ENCODE peak calls at places on chromosomes 4 and X, in ten cellular contexts. P, K, Q, L, B, M, X, J, A and Y are unnamed samples.

GRCh38 chr4:37802068-37802666 is 24.3 kb upstream of the PGM2 start:
- DNase-seq in P (no peak), K (peak), Q (peak), L (peak), B (no peak), M (peak), X (peak), J (peak), A (peak), Y (peak)

GRCh38 chrX:121146059-121146628 is 98.7 kb downstream of the GLUD2 start:
- DNase-seq in P (no peak), K (peak), Q (no peak), L (no peak), B (no peak), M (no peak), X (peak), J (no peak), A (no peak), Y (no peak)

GRCh38 chrX:106862972-106863688 is 40.0 kb downstream of the RIPPLY1 start:
- DNase-seq in P (no peak), K (peak), Q (peak), L (no peak), B (no peak), M (peak), X (no peak), J (peak), A (peak), Y (no peak)

GRCh38 chr4:31045724-31046318 is 325.7 kb downstream of the PCDH7 start:
- DNase-seq in P (no peak), K (peak), Q (peak), L (no peak), B (no peak), M (peak), X (peak), J (peak), A (peak), Y (no peak)

GRCh38 chr4:1602621-1603412 is 81.3 kb downstream of the FAM53A start:
- DNase-seq in P (no peak), K (no peak), Q (no peak), L (no peak), B (no peak), M (no peak), X (no peak), J (no peak), A (no peak), Y (no peak)

GRCh38 chr4:158856852-158857251 is 88.0 kb downstream of the FNIP2 start:
- DNase-seq in P (no peak), K (peak), Q (no peak), L (no peak), B (no peak), M (peak), X (peak), J (no peak), A (peak), Y (no peak)

GRCh38 chr4:63316633-63317032 is 1092.6 kb downstream of the TECRL start:
- DNase-seq in P (no peak), K (no peak), Q (no peak), L (no peak), B (no peak), M (no peak), X (no peak), J (no peak), A (no peak), Y (no peak)

GRCh38 chrX:50635162-50635561 is 164.5 kb upstream of the DGKK start:
- DNase-seq in P (no peak), K (no peak), Q (no peak), L (no peak), B (no peak), M (no peak), X (no peak), J (no peak), A (no peak), Y (no peak)

GRCh38 chrX:116009348-116009747 is 161.2 kb upstream of the AGTR2 start:
- DNase-seq in P (no peak), K (no peak), Q (no peak), L (no peak), B (no peak), M (no peak), X (no peak), J (no peak), A (no peak), Y (no peak)

GRCh38 chr4:56723201-56723605 is 42.1 kb upstream of the HOPX start:
- DNase-seq in P (no peak), K (no peak), Q (no peak), L (no peak), B (no peak), M (no peak), X (no peak), J (no peak), A (no peak), Y (no peak)

GRCh38 chr4:83112678-83113428 is 1.7 kb downstream of the PLAC8 start:
- DNase-seq in P (no peak), K (peak), Q (no peak), L (no peak), B (no peak), M (no peak), X (peak), J (no peak), A (no peak), Y (no peak)

GRCh38 chr4:168802222-168802621 is 207.8 kb downstream of the CBR4 start:
- DNase-seq in P (no peak), K (no peak), Q (no peak), L (no peak), B (no peak), M (no peak), X (no peak), J (no peak), A (no peak), Y (no peak)

GRCh38 chrX:107710617-107711391 is 64.8 kb downstream of the TSC22D3 start:
- DNase-seq in P (peak), K (peak), Q (no peak), L (peak), B (peak), M (peak), X (peak), J (peak), A (peak), Y (no peak)

GRCh38 chr4:71564775-71565174 is 219.1 kb downstream of the GC start:
- DNase-seq in P (no peak), K (peak), Q (no peak), L (no peak), B (no peak), M (peak), X (no peak), J (no peak), A (peak), Y (no peak)

GRCh38 chr4:105714071-105714521 is 5.5 kb downstream of the GSTCD start:
- DNase-seq in P (no peak), K (peak), Q (no peak), L (no peak), B (no peak), M (no peak), X (peak), J (no peak), A (peak), Y (no peak)

DNA sequence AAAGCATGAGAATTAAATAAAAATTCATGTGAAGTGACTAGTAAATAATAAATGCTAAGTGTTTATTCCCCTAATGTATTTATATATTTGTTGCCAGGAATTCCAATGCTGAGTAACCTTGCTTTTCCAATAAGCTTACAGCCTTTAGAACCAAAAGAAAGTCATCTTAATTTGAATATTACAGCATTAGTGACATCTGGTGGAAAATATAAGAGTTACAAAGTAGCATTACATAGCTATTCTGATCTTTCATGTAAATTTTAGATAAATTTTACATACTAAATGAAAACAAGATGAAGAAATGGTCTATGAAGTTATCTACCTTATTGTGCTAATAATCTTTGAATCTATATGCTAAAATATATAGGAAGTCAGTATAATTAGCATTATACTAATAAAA is 10.4 kb downstream of the MAD2L1 start:
- DNase-seq in P (no peak), K (peak), Q (no peak), L (no peak), B (no peak), M (peak), X (peak), J (no peak), A (peak), Y (no peak)
- TF ChIP-seq CTCF in P (no peak), K (peak), Q (no peak), L (peak), B (no peak), M (peak), X (peak), J (no peak), A (no peak), Y (peak)

GRCh38 chrX:151723156-151723760 is 7.4 kb downstream of the FATE1 start:
- DNase-seq in P (no peak), K (no peak), Q (no peak), L (peak), B (no peak), M (no peak), X (no peak), J (no peak), A (no peak), Y (no peak)

GRCh38 chrX:151726751-151727150 is 7.8 kb upstream of the CNGA2 start:
- DNase-seq in P (no peak), K (no peak), Q (no peak), L (no peak), B (no peak), M (no peak), X (no peak), J (no peak), A (no peak), Y (no peak)

GRCh38 chrX:151724563-151725337 is 8.9 kb downstream of the FATE1 start:
- DNase-seq in P (no peak), K (no peak), Q (peak), L (no peak), B (no peak), M (no peak), X (no peak), J (no peak), A (no peak), Y (no peak)

GRCh38 chrX:151725338-151725614 is 9.3 kb upstream of the CNGA2 start:
- DNase-seq in P (no peak), K (no peak), Q (no peak), L (no peak), B (no peak), M (no peak), X (no peak), J (no peak), A (no peak), Y (no peak)

GRCh38 chrX:151722241-151722846 is 6.5 kb downstream of the FATE1 start:
- DNase-seq in P (no peak), K (peak), Q (peak), L (peak), B (peak), M (peak), X (peak), J (peak), A (peak), Y (peak)
- TF ChIP-seq CTCF in P (no peak), K (peak), Q (peak), L (peak), B (no peak), M (no peak), X (no peak), J (peak), A (peak), Y (peak)

GRCh38 chr4:14700544-14700943 is 301.7 kb upstream of the CPEB2 start:
- DNase-seq in P (no peak), K (no peak), Q (no peak), L (no peak), B (no peak), M (no peak), X (no peak), J (no peak), A (no peak), Y (no peak)
- TF ChIP-seq CTCF in P (no peak), K (no peak), Q (no peak), L (no peak), B (no peak), M (no peak), X (no peak), J (no peak), A (no peak), Y (no peak)

GRCh38 chr4:121696641-121697461 is at the start of gene ANXA5:
- DNase-seq in P (peak), K (peak), Q (peak), L (peak), B (peak), M (peak), X (peak), J (peak), A (peak), Y (peak)
- TF ChIP-seq CTCF in P (no peak), K (peak), Q (no peak), L (peak), B (peak), M (peak), X (peak), J (no peak), A (peak), Y (peak)

GRCh38 chrX:46898207-46898606 is 14.0 kb upstream of the JADE3 start:
- DNase-seq in P (no peak), K (no peak), Q (no peak), L (no peak), B (no peak), M (no peak), X (no peak), J (no peak), A (no peak), Y (no peak)

GRCh38 chrX:46904626-46905025 is 7.6 kb upstream of the JADE3 start:
- DNase-seq in P (no peak), K (no peak), Q (no peak), L (no peak), B (no peak), M (no peak), X (no peak), J (no peak), A (no peak), Y (no peak)

GRCh38 chrX:46903458-46904242 is 8.6 kb upstream of the JADE3 start:
- DNase-seq in P (peak), K (peak), Q (peak), L (peak), B (peak), M (peak), X (peak), J (peak), A (peak), Y (peak)
- TF ChIP-seq CTCF in P (no peak), K (peak), Q (peak), L (peak), B (peak), M (peak), X (peak), J (peak), A (peak), Y (peak)

DNA sequence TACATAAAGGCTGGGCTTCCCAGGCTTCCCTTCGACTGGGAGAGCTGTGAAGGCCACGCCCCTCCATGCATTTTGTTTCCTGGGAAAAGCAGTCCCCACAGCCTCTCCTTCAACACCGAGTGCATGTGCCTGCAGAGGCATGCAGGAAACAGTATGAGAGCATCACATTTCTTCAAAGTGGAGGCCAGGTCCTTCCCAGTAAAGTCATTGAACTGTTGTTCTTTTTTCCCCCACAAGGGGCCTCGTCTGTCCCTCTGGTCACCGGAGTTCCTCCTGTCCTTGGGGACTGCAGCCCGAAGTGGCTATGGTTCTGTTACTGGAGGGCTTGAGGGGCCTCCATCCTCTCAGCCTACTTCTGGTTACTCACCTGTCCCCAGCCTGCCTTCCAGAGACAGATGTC is 56.0 kb downstream of the RAI2 start:
- DNase-seq in P (no peak), K (no peak), Q (no peak), L (no peak), B (no peak), M (no peak), X (no peak), J (no peak), A (no peak), Y (no peak)
- TF ChIP-seq CTCF in P (no peak), K (peak), Q (no peak), L (no peak), B (no peak), M (no peak), X (no peak), J (peak), A (no peak), Y (peak)

GRCh38 chrX:40284852-40285251 is 187.1 kb upstream of the BCOR start:
- DNase-seq in P (no peak), K (no peak), Q (no peak), L (no peak), B (no peak), M (no peak), X (no peak), J (no peak), A (no peak), Y (no peak)
- TF ChIP-seq CTCF in P (no peak), K (no peak), Q (no peak), L (no peak), B (no peak), M (no peak), X (no peak), J (no peak), A (no peak), Y (peak)